ENCODE peak calls at places on chromosomes 12 and 14, in six cellular contexts. A, L, M, C, H and J are unnamed samples.

GRCh38 chr12:54412786-54413185 is 6.3 kb downstream of the ITGA5 start:
- DNase-seq in A (no peak), L (no peak), M (no peak), C (no peak), H (no peak), J (no peak)

GRCh38 chr14:56100556-56100955 is 17.7 kb upstream of the PELI2 start:
- DNase-seq in A (no peak), L (no peak), M (no peak), C (no peak), H (no peak), J (no peak)

GRCh38 chr12:65838330-65838976 is 14.2 kb downstream of the HMGA2 start:
- DNase-seq in A (no peak), L (no peak), M (no peak), C (no peak), H (no peak), J (no peak)

GRCh38 chr14:101029668-101030290 is 126.3 kb upstream of the RTL1 start:
- DNase-seq in A (no peak), L (no peak), M (no peak), C (no peak), H (no peak), J (no peak)

GRCh38 chr14:90693413-90693812 is 122.8 kb downstream of the TTC7B start:
- DNase-seq in A (no peak), L (no peak), M (no peak), C (peak; percentile 82), H (no peak), J (no peak)

GRCh38 chr12:125098676-125099406 is 33.6 kb downstream of the AACS start:
- DNase-seq in A (no peak), L (no peak), M (no peak), C (no peak), H (no peak), J (no peak)

GRCh38 chr12:76643438-76643837 is 83.9 kb upstream of the OSBPL8 start:
- DNase-seq in A (no peak), L (no peak), M (peak; percentile 60), C (no peak), H (no peak), J (peak; percentile 77)

GRCh38 chr12:32307352-32307751 is 92.0 kb upstream of the FGD4 start:
- DNase-seq in A (no peak), L (no peak), M (no peak), C (no peak), H (no peak), J (no peak)

GRCh38 chr12:29171421-29172258 is 22.6 kb downstream of the FAR2 start:
- DNase-seq in A (no peak), L (no peak), M (no peak), C (no peak), H (no peak), J (no peak)

GRCh38 chr12:29163146-29163545 is 14.1 kb downstream of the FAR2 start:
- DNase-seq in A (no peak), L (no peak), M (no peak), C (no peak), H (no peak), J (no peak)

GRCh38 chr12:29164477-29165163 is 15.5 kb downstream of the FAR2 start:
- DNase-seq in A (no peak), L (no peak), M (peak; percentile 94), C (no peak), H (no peak), J (peak; percentile 63)

GRCh38 chr12:29168000-29168399 is 18.9 kb downstream of the FAR2 start:
- DNase-seq in A (peak; percentile 74), L (no peak), M (no peak), C (no peak), H (no peak), J (no peak)

DNA sequence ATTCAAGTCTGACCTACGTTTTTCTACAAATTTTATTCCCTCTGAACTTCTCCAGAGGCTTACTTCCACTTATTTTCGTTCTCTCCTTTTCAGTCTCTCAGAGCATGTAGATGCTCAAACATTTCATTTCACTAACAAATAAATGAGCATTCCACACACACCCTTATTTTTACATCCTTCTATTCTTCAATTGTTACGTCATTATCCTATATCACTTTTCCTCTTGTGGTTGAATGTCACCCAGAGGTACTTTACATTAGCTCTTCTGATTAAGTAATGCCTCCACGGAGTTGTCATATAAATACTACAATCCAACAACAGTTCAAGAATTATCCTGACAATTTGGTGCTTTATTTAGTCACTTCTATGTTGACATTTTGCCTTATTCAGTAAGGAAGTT is 18.3 kb downstream of the FAR2 start:
- DNase-seq in A (no peak), L (no peak), M (peak; percentile 46), C (no peak), H (no peak), J (no peak)
- H3K4me1 ChIP-seq in A (peaks cover 63% of the 10 kb centered on the region), L (no peaks in the 10 kb centered on the region), M (peaks cover 3% of the 10 kb centered on the region), C (no peaks in the 10 kb centered on the region), H (no peaks in the 10 kb centered on the region), J (no peaks in the 10 kb centered on the region)

DNA sequence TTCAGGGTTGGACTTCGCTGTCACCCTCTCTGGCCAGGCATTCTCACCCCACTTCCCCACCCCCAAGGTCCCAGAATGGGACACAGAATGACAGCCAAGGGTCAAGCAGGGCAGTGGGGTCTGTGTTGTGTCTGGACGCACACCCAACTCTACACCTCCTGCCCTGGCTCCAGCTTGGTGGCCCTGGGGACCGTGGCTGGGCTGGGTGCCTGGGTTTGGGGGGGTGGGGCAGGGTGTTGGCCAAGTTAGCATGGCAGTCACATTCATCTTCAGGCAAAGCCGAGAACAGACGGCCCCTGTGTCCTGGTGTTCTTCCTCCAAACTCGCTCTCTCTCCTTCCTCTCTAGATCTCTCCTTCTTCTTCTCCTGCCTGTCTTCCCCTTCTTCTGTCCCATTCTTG is 5.6 kb downstream of the LRP1 start:
- DNase-seq in A (no peak), L (no peak), M (no peak), C (no peak), H (peak; percentile 22), J (no peak)
- H3K4me1 ChIP-seq in A (peaks cover 23% of the 10 kb centered on the region), L (no peaks in the 10 kb centered on the region), M (peaks cover 45% of the 10 kb centered on the region), C (peaks cover 8% of the 10 kb centered on the region), H (peaks cover 49% of the 10 kb centered on the region), J (peaks cover 51% of the 10 kb centered on the region)

DNA sequence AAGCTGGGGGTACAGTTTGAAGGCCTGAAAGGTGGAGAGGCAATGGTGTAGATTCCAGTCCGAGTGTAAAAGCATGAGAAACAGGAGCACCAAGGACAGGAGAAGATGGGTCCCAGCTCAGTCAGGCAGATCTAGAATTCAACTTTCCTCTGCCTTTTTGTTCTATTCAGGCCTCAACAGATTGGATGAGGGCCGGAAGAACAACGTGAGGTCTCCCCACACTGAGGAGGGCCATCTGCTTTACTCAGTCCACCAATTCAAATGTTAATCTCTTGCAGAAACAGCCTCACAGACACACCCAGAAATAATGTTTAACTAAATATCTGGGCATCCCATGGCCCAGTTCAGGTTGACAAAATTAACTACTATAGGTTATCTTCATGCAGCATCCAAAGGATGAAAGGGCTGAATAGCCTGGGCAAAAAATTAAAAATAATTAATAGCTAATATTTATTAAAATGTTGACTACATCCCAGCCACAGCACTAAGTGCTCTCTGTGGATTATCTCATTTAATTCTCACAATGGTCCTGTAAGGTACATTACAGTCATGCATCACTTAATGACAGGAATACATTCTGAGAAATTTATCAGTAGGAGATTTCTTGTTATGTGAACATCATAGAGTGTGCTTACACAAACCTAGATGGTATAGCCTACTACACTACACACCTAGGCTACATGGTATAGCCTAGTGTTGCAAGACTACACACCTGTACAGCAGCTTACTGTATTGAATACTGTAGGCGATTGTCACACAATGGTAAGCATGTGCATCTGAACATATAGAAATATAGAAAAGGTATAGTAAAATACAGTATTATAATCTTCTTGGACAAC is 22.5 kb downstream of the BTG1 start:
- DNase-seq in A (no peak), L (no peak), M (no peak), C (no peak), H (no peak), J (no peak)
- H3K4me1 ChIP-seq in A (no peaks in the 10 kb centered on the region), L (no peaks in the 10 kb centered on the region), M (no peaks in the 10 kb centered on the region), C (no peaks in the 10 kb centered on the region), H (peaks cover 9% of the 10 kb centered on the region), J (no peaks in the 10 kb centered on the region)

DNA sequence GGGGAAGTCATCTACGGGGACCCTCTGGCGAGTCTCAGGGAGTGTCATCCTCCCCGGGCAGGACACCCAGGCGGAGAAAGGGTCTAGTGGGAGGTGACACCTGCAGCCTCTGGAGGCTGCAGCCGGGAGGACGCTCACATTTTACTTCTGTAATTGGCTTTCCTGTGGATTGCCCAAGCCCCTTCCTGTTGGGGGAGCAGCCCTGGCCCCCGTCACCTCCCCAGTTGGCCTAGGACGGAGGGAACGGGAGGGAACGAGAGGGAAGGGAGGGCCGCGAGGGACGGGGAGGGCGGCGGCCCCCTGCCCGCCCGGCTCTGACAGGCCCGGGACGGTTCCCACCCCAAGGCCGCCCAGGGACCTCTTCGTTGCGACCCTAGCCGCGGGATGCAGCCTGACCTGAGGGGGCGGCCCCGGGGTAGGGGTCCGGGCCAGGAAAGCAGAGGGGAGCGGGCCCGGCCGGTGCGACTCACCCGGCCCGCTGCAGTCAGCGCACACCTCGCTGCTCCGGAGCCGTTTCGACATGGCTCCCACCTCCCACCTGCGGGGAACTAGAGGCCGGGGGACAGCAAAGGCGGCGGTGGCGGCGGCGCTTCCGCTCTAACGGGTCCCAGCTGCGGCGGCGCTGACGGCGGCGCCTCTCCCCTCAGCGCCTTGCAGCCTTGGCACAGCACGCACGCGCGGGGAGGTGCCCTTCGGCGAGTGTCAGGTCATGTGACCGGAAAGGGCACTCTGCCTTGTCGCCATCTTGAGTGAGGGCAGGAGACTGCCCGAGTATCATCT is at the start of gene GIT2:
- DNase-seq in A (peak; percentile 94), L (peak; percentile 84), M (peak; percentile 89), C (peak; percentile 97), H (peak; percentile 96), J (peak; percentile 96)
- H3K4me1 ChIP-seq in A (peaks cover 10% of the 10 kb centered on the region), L (no peaks in the 10 kb centered on the region), M (peaks cover 4% of the 10 kb centered on the region), C (peaks cover 36% of the 10 kb centered on the region), H (no peaks in the 10 kb centered on the region), J (peaks cover 4% of the 10 kb centered on the region)

DNA sequence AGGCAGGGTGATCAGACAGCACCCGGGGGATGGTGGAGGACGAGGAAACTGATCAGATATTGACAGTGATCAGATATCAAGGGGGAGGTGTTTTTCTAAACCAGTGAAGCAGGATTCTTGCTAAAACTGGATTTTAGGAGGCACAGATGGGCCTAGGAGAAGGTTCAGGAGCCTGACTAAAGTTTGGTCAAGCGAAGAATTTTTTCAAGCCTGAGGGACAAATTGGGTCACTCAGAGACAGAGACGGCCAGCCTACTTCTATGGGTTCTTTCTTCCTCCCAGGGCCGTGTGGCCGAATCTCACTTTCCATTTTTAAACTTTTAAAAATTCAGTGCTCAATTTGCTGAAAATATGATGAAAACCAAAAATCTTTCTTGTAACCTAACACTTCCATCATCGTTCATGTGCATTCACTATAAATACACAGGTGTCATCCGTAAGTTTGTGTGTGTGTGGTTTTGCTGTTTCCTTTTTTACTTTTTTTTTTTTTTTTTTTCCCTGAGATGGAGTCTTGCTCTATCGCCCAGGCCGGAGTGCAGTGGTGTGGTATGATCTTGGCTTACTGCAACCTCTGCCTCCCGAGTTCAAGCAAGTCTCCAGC is 68.5 kb downstream of the RIN3 start:
- DNase-seq in A (no peak), L (no peak), M (no peak), C (no peak), H (no peak), J (no peak)
- H3K4me1 ChIP-seq in A (peaks cover 6% of the 10 kb centered on the region), L (no peaks in the 10 kb centered on the region), M (no peaks in the 10 kb centered on the region), C (no peaks in the 10 kb centered on the region), H (no peaks in the 10 kb centered on the region), J (peaks cover 8% of the 10 kb centered on the region)

GRCh38 chr12:109715310-109716091 is 1.9 kb downstream of the FAM222A start:
- DNase-seq in A (peak; percentile 60), L (no peak), M (no peak), C (no peak), H (no peak), J (no peak)
- H3K4me1 ChIP-seq in A (peaks cover 18% of the 10 kb centered on the region), L (no peaks in the 10 kb centered on the region), M (peaks cover 16% of the 10 kb centered on the region), C (peaks cover 51% of the 10 kb centered on the region), H (peaks cover 42% of the 10 kb centered on the region), J (peaks cover 4% of the 10 kb centered on the region)